ENCODE peak calls at places on chromosomes 12 and 14, in seven cellular contexts. S, F, B, K, U, E and X are unnamed samples.
A peak's percentile ranks its signal among the peaks of the same experiment; 100 is the strongest.

GRCh38 chr14:104532191-104532555 is 47.4 kb upstream of the C14orf180 start:
- DNase-seq in S (no peak), F (no peak), B (no peak), K (no peak), U (no peak), E (no peak), X (no peak)

GRCh38 chr14:24481622-24482324 is 26.3 kb downstream of the CMA1 start:
- DNase-seq in S (peak; percentile 14), F (no peak), B (no peak), K (no peak), U (peak; percentile 18), E (peak; percentile 71), X (peak; percentile 28)

GRCh38 chr14:99479903-99480855 is 480 bp downstream of the SETD3 start:
- DNase-seq in S (peak; percentile 23), F (peak; percentile 88), B (no peak), K (peak; percentile 24), U (peak; percentile 37), E (peak; percentile 69), X (peak; percentile 64)

GRCh38 chr14:84961637-84962036 is 568.3 kb upstream of the FLRT2 start:
- DNase-seq in S (no peak), F (no peak), B (no peak), K (no peak), U (no peak), E (peak; percentile 5), X (no peak)

GRCh38 chr14:80850197-80850814 is 91.2 kb downstream of the CEP128 start:
- DNase-seq in S (no peak), F (no peak), B (peak; percentile 18), K (peak; percentile 7), U (peak; percentile 10), E (peak; percentile 35), X (peak; percentile 55)

GRCh38 chr12:121980211-121980891 is 41.3 kb upstream of the BCL7A start:
- DNase-seq in S (no peak), F (no peak), B (no peak), K (no peak), U (no peak), E (no peak), X (peak; percentile 67)

GRCh38 chr12:95994476-95994875 is 1.7 kb downstream of the HAL start:
- DNase-seq in S (no peak), F (no peak), B (no peak), K (no peak), U (no peak), E (no peak), X (peak; percentile 4)

GRCh38 chr14:93045965-93046695 is 69.6 kb downstream of the ITPK1 start:
- DNase-seq in S (no peak), F (peak; percentile 41), B (peak; percentile 24), K (peak; percentile 55), U (no peak), E (peak; percentile 87), X (peak; percentile 88)

GRCh38 chr12:89382366-89382765 is 30.1 kb upstream of the DUSP6 start:
- DNase-seq in S (no peak), F (no peak), B (no peak), K (no peak), U (no peak), E (no peak), X (no peak)

GRCh38 chr12:34625116-34625515 is 602.8 kb downstream of the ALG10 start:
- DNase-seq in S (no peak), F (no peak), B (no peak), K (no peak), U (no peak), E (no peak), X (peak; percentile 2)

GRCh38 chr12:82182601-82183000 is 175.6 kb downstream of the CCDC59 start:
- DNase-seq in S (no peak), F (no peak), B (no peak), K (no peak), U (peak; percentile 3), E (peak; percentile 30), X (peak; percentile 19)

GRCh38 chr14:33932526-33933292 is 18.2 kb downstream of the EGLN3 start:
- DNase-seq in S (no peak), F (no peak), B (no peak), K (no peak), U (no peak), E (no peak), X (peak; percentile 19)

GRCh38 chr12:42786400-42786799 is 196.9 kb upstream of the PRICKLE1 start:
- DNase-seq in S (no peak), F (no peak), B (no peak), K (no peak), U (no peak), E (no peak), X (no peak)

GRCh38 chr14:97788364-97788763 is 991.2 kb downstream of the VRK1 start:
- DNase-seq in S (no peak), F (no peak), B (no peak), K (no peak), U (no peak), E (no peak), X (no peak)

GRCh38 chr14:103693514-103693913 is 21.7 kb downstream of the XRCC3 start:
- DNase-seq in S (no peak), F (no peak), B (no peak), K (no peak), U (no peak), E (no peak), X (no peak)

GRCh38 chr12:106084048-106084671 is 54.6 kb downstream of the NUAK1 start:
- DNase-seq in S (no peak), F (no peak), B (no peak), K (peak; percentile 84), U (peak; percentile 85), E (peak; percentile 84), X (peak; percentile 92)

GRCh38 chr14:91403069-91403600 is 14.5 kb downstream of the CCDC88C start:
- DNase-seq in S (no peak), F (no peak), B (no peak), K (no peak), U (no peak), E (no peak), X (no peak)

GRCh38 chr12:130412384-130412783 is 74.7 kb downstream of the PIWIL1 start:
- DNase-seq in S (no peak), F (no peak), B (no peak), K (no peak), U (no peak), E (no peak), X (no peak)

GRCh38 chr14:96077983-96078686 is 39.0 kb downstream of the C14orf132 start:
- DNase-seq in S (no peak), F (no peak), B (no peak), K (no peak), U (no peak), E (no peak), X (no peak)

GRCh38 chr12:77225373-77225772 is 160.0 kb upstream of the E2F7 start:
- DNase-seq in S (no peak), F (no peak), B (no peak), K (no peak), U (no peak), E (no peak), X (no peak)

GRCh38 chr14:61147369-61147897 is 133.7 kb downstream of the TMEM30B start:
- DNase-seq in S (no peak), F (no peak), B (no peak), K (no peak), U (no peak), E (no peak), X (peak; percentile 66)

GRCh38 chr14:80489513-80489912 is 278.2 kb upstream of the DIO2 start:
- DNase-seq in S (no peak), F (no peak), B (no peak), K (no peak), U (no peak), E (no peak), X (no peak)

GRCh38 chr12:58883576-58884334 is 36.5 kb downstream of the LRIG3 start:
- DNase-seq in S (no peak), F (no peak), B (no peak), K (no peak), U (no peak), E (no peak), X (no peak)

GRCh38 chr14:92926931-92927330 is 4.0 kb downstream of the CHGA start:
- DNase-seq in S (no peak), F (no peak), B (no peak), K (no peak), U (no peak), E (peak; percentile 13), X (no peak)

GRCh38 chr12:129202109-129202814 is 349.0 kb downstream of the GLT1D1 start:
- DNase-seq in S (no peak), F (no peak), B (no peak), K (no peak), U (no peak), E (no peak), X (no peak)

GRCh38 chr12:121441555-121441954 is 41.6 kb downstream of the RNF34 start:
- DNase-seq in S (no peak), F (no peak), B (no peak), K (no peak), U (no peak), E (no peak), X (no peak)

GRCh38 chr14:59333235-59333634 is 131.9 kb downstream of the GPR135 start:
- DNase-seq in S (no peak), F (no peak), B (no peak), K (no peak), U (no peak), E (no peak), X (no peak)

GRCh38 chr12:17333287-17333686 is 727.3 kb upstream of the LMO3 start:
- DNase-seq in S (no peak), F (no peak), B (no peak), K (no peak), U (no peak), E (no peak), X (no peak)

GRCh38 chr14:20440882-20441281 is 4.9 kb upstream of the KLHL33 start:
- DNase-seq in S (peak; percentile 63), F (no peak), B (no peak), K (no peak), U (no peak), E (no peak), X (no peak)

GRCh38 chr12:110431957-110432587 is 18.1 kb downstream of the ARPC3 start:
- DNase-seq in S (no peak), F (no peak), B (no peak), K (no peak), U (no peak), E (no peak), X (no peak)

GRCh38 chr14:91366749-91367148 is 50.9 kb downstream of the CCDC88C start:
- DNase-seq in S (no peak), F (no peak), B (no peak), K (no peak), U (no peak), E (no peak), X (no peak)

GRCh38 chr14:68016243-68016914 is 196.8 kb downstream of the RAD51B start:
- DNase-seq in S (no peak), F (no peak), B (peak; percentile 8), K (no peak), U (no peak), E (peak; percentile 31), X (peak; percentile 73)

GRCh38 chr12:109497675-109498074 is 20.2 kb downstream of the UBE3B start:
- DNase-seq in S (no peak), F (no peak), B (no peak), K (no peak), U (peak; percentile 52), E (no peak), X (peak; percentile 90)

GRCh38 chr12:124862768-124863408 is 776 bp downstream of the SCARB1 start:
- DNase-seq in S (no peak), F (peak; percentile 59), B (no peak), K (no peak), U (peak; percentile 34), E (no peak), X (peak; percentile 50)

GRCh38 chr14:73567951-73568885 is 795 bp upstream of the ACOT2 start:
- DNase-seq in S (no peak), F (no peak), B (no peak), K (no peak), U (no peak), E (peak; percentile 14), X (peak; percentile 52)

GRCh38 chr14:54712371-54712998 is 145.6 kb downstream of the SAMD4A start:
- DNase-seq in S (no peak), F (no peak), B (no peak), K (no peak), U (no peak), E (peak; percentile 59), X (peak; percentile 29)

GRCh38 chr12:48765753-48766162 is 23.1 kb downstream of the ADCY6 start:
- DNase-seq in S (no peak), F (no peak), B (no peak), K (no peak), U (no peak), E (no peak), X (peak; percentile 37)

GRCh38 chr14:104477804-104478375 is 101.7 kb upstream of the C14orf180 start:
- DNase-seq in S (no peak), F (no peak), B (no peak), K (no peak), U (no peak), E (no peak), X (no peak)